ENCODE peak calls at places on chromosomes 6 and 20, in nine cellular contexts. I is sigmoid colon; Y is CD8-positive, alpha-beta memory T cell; C is cardiac muscle cell; Q is psoas muscle; X is stomach; Z is testis; V is bronchial epithelial cell; U is upper lobe of right lung. L is an unnamed sample. For H3K27me3 and H3K36me3, the result is how much of the 10 kb centered on the place peaks cover.

GRCh38 chr6:50795574-50795973 is 23.1 kb upstream of the TFAP2B start:
- DNase-seq in I (no peak), Y (no peak), C (no peak), Q (no peak), X (no peak), Z (no peak), V (no peak), U (no peak), L (no peak)

GRCh38 chr20:11556410-11556809 is 361.3 kb upstream of the BTBD3 start:
- DNase-seq in I (no peak), Y (no peak), C (no peak), Q (no peak), X (no peak), Z (no peak), V (no peak), U (no peak), L (no peak)

GRCh38 chr6:156016186-156016976 is 560.7 kb upstream of the NOX3 start:
- DNase-seq in I (no peak), Y (no peak), C (no peak), Q (no peak), X (no peak), Z (no peak), V (no peak), U (no peak), L (no peak)

GRCh38 chr6:26065952-26066380 is 21.3 kb upstream of the HFE start:
- DNase-seq in I (peak), Y (peak), C (peak), Q (no peak), X (peak), Z (peak), V (peak), U (peak), L (peak)

GRCh38 chr6:137115653-137116052 is 57.8 kb downstream of the IL22RA2 start:
- DNase-seq in I (no peak), Y (no peak), C (no peak), Q (no peak), X (no peak), Z (no peak), V (no peak), U (no peak), L (no peak)

GRCh38 chr20:49384437-49385434 is 97.7 kb downstream of the KCNB1 start:
- DNase-seq in I (peak), Y (peak), C (peak), Q (peak), X (peak), Z (peak), V (no peak), U (peak), L (peak)

GRCh38 chr6:10451828-10452509 is 37.1 kb upstream of the TFAP2A start:
- DNase-seq in I (no peak), Y (no peak), C (peak), Q (no peak), X (no peak), Z (peak), V (peak), U (peak), L (no peak)

GRCh38 chr6:144094731-144095133 is 641 bp downstream of the SF3B5 start:
- DNase-seq in I (no peak), Y (peak), C (no peak), Q (no peak), X (no peak), Z (no peak), V (no peak), U (no peak), L (peak)

GRCh38 chr6:125957845-125958244 is 1.3 kb downstream of the HINT3 start:
- DNase-seq in I (no peak), Y (no peak), C (peak), Q (no peak), X (no peak), Z (peak), V (peak), U (no peak), L (peak)

GRCh38 chr6:89411269-89412070 is 603 bp downstream of the RRAGD start:
- DNase-seq in I (peak), Y (peak), C (peak), Q (peak), X (peak), Z (peak), V (no peak), U (peak), L (peak)

GRCh38 chr6:97865612-97866011 is 582.6 kb upstream of the MMS22L start:
- DNase-seq in I (no peak), Y (no peak), C (no peak), Q (no peak), X (no peak), Z (no peak), V (peak), U (no peak), L (no peak)

GRCh38 chr6:31204751-31205145 is 34.3 kb upstream of the POU5F1 start:
- DNase-seq in I (no peak), Y (no peak), C (no peak), Q (no peak), X (no peak), Z (no peak), V (peak), U (no peak), L (no peak)

GRCh38 chr20:1905009-1905408 is 9.8 kb downstream of the SIRPA start:
- DNase-seq in I (no peak), Y (no peak), C (no peak), Q (no peak), X (no peak), Z (no peak), V (no peak), U (no peak), L (no peak)

GRCh38 chr6:148316308-148316707 is 26.3 kb upstream of the SASH1 start:
- DNase-seq in I (no peak), Y (no peak), C (no peak), Q (no peak), X (peak), Z (no peak), V (no peak), U (no peak), L (no peak)

GRCh38 chr6:133286765-133287164 is 45.6 kb downstream of the EYA4 start:
- DNase-seq in I (no peak), Y (no peak), C (peak), Q (no peak), X (no peak), Z (no peak), V (peak), U (no peak), L (peak)

GRCh38 chr6:43978473-43979360 is 148.5 kb downstream of the MRPL14 start:
- DNase-seq in I (no peak), Y (no peak), C (peak), Q (no peak), X (no peak), Z (no peak), V (peak), U (no peak), L (peak)

GRCh38 chr6:137968901-137969300 is 101.8 kb downstream of the TNFAIP3 start:
- DNase-seq in I (no peak), Y (no peak), C (peak), Q (no peak), X (no peak), Z (no peak), V (no peak), U (no peak), L (no peak)

GRCh38 chr6:131451330-131452195 is 121.5 kb upstream of the ARG1 start:
- DNase-seq in I (no peak), Y (no peak), C (no peak), Q (no peak), X (no peak), Z (no peak), V (peak), U (no peak), L (no peak)

GRCh38 chr6:36769161-36769675 is 70.0 kb downstream of the CPNE5 start:
- DNase-seq in I (no peak), Y (no peak), C (peak), Q (peak), X (no peak), Z (no peak), V (peak), U (no peak), L (no peak)

GRCh38 chr6:28816909-28817807 is 106.6 kb downstream of the TRIM27 start:
- DNase-seq in I (no peak), Y (no peak), C (peak), Q (no peak), X (no peak), Z (no peak), V (peak), U (no peak), L (peak)

GRCh38 chr20:11266571-11266970 is 592.8 kb upstream of the JAG1 start:
- DNase-seq in I (no peak), Y (no peak), C (no peak), Q (no peak), X (no peak), Z (no peak), V (peak), U (no peak), L (no peak)

GRCh38 chr6:31660998-31661866 is 654 bp upstream of the C6orf47 start:
- DNase-seq in I (no peak), Y (no peak), C (peak), Q (no peak), X (no peak), Z (no peak), V (peak), U (no peak), L (no peak)

GRCh38 chr20:53028337-53029007 is 56.3 kb downstream of the TSHZ2 start:
- DNase-seq in I (no peak), Y (no peak), C (no peak), Q (no peak), X (no peak), Z (no peak), V (peak), U (no peak), L (no peak)

GRCh38 chr6:56539503-56540105 is 103.1 kb downstream of the DST start:
- DNase-seq in I (no peak), Y (no peak), C (no peak), Q (no peak), X (no peak), Z (no peak), V (no peak), U (no peak), L (no peak)

GRCh38 chr6:26254666-26255176 is 110.3 kb upstream of the BTN3A2 start:
- DNase-seq in I (no peak), Y (no peak), C (no peak), Q (no peak), X (no peak), Z (no peak), V (no peak), U (no peak), L (no peak)

GRCh38 chr20:4341804-4342560 is 326.6 kb upstream of the RNF24 start:
- DNase-seq in I (no peak), Y (no peak), C (peak), Q (no peak), X (no peak), Z (no peak), V (peak), U (no peak), L (no peak)

GRCh38 chr20:36917943-36918342 is 33.6 kb downstream of the SAMHD1 start:
- DNase-seq in I (no peak), Y (no peak), C (no peak), Q (no peak), X (no peak), Z (no peak), V (no peak), U (no peak), L (no peak)

GRCh38 chr6:108699290-108700041 is 138.7 kb downstream of the FOXO3 start:
- DNase-seq in I (no peak), Y (no peak), C (peak), Q (peak), X (no peak), Z (no peak), V (no peak), U (no peak), L (peak)

GRCh38 chr6:135586388-135586787 is 88.8 kb upstream of the AHI1 start:
- DNase-seq in I (no peak), Y (no peak), C (no peak), Q (no peak), X (no peak), Z (no peak), V (peak), U (no peak), L (no peak)

GRCh38 chr6:41546475-41546865 is 289 bp downstream of the FOXP4 start:
- DNase-seq in I (no peak), Y (no peak), C (no peak), Q (no peak), X (no peak), Z (no peak), V (no peak), U (no peak), L (no peak)

GRCh38 chr20:48278961-48279481 is 493.7 kb upstream of the SULF2 start:
- DNase-seq in I (no peak), Y (no peak), C (peak), Q (no peak), X (no peak), Z (no peak), V (peak), U (no peak), L (no peak)

GRCh38 chr6:73579851-73580246 is 59.0 kb upstream of the EEF1A1 start:
- DNase-seq in I (no peak), Y (no peak), C (peak), Q (no peak), X (peak), Z (peak), V (peak), U (no peak), L (peak)
- H3K4me3 ChIP-seq in I (peak), Y (no peak), C (no peak), Q (peak), X (no peak), Z (no peak), V (no peak), U (peak), L (no peak)

GRCh38 chr6:169936355-169936975 is 185.0 kb downstream of the ERMARD start:
- DNase-seq in I (no peak), Y (no peak), C (no peak), Q (no peak), X (no peak), Z (no peak), V (no peak), U (no peak), L (peak)
- H3K27me3 ChIP-seq in I (under half), Y (under half), C (under half), Q (under half), X (under half), Z (under half), V (under half), U (under half), L (under half)

GRCh38 chr20:56389807-56390206 is 2.2 kb downstream of the AURKA start:
- DNase-seq in I (no peak), Y (no peak), C (no peak), Q (no peak), X (no peak), Z (no peak), V (no peak), U (no peak), L (no peak)
- H3K36me3 ChIP-seq in I (under half), Y (under half), C (under half), Q (under half), X (under half), Z (under half), V (under half), U (under half), L (under half)

GRCh38 chr6:42898891-42899361 is 16.9 kb upstream of the PTCRA start:
- DNase-seq in I (peak), Y (peak), C (peak), Q (no peak), X (peak), Z (peak), V (peak), U (no peak), L (peak)
- H3K4me3 ChIP-seq in I (no peak), Y (no peak), C (no peak), Q (peak), X (no peak), Z (no peak), V (no peak), U (no peak), L (no peak)

DNA sequence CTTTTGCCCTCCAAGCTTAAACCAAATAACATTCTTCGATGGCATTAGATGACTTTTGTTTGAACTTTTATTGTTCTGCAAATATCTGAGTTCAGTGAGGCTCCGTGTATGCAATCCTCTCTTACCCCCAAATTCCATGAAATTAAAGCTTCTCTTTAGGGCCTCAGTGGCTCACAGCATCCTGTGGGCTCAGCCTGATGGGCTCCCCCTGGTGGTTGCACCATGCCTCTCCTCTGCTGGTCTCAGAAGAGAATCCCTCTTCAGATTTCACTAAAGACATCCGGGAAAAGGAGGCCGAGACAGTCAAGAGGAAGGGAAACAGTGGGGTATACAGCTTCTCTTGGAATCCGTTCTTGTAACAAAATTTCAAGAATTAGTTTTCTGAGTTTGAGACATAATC is 331.6 kb upstream of the NT5E start:
- DNase-seq in I (no peak), Y (no peak), C (no peak), Q (no peak), X (no peak), Z (no peak), V (no peak), U (no peak), L (no peak)
- H3K27me3 ChIP-seq in I (under half), Y (under half), C (under half), Q (under half), X (under half), Z (under half), V (under half), U (under half), L (under half)

GRCh38 chr6:157134402-157135074 is 188.8 kb downstream of the TMEM242 start:
- DNase-seq in I (no peak), Y (no peak), C (no peak), Q (no peak), X (no peak), Z (no peak), V (no peak), U (no peak), L (no peak)
- H3K36me3 ChIP-seq in I (under half), Y (under half), C (under half), Q (under half), X (under half), Z (under half), V (under half), U (under half), L (under half)

DNA sequence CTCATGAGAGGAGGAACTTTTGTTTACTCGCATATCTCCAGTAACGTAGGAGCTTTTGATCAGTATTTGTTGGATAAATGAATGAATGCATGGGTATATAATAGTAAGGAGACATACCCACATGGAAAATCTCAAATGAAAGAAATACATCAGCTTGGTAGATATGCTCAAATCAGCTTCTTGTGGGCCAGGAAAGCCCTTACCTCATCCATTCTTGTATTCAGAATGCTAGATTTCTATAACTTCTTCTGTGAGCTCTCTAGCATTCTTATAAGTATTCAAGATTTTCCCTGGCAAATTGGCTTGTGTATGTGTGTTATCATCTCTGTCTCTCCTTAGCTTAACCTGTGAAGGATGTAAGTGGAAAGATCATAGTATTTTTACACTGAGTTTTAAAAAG is 100.8 kb downstream of the OR2B2 start:
- DNase-seq in I (no peak), Y (no peak), C (no peak), Q (no peak), X (no peak), Z (no peak), V (no peak), U (no peak), L (no peak)
- H3K4me3 ChIP-seq in I (no peak), Y (peak), C (peak), Q (no peak), X (no peak), Z (no peak), V (peak), U (no peak), L (peak)

DNA sequence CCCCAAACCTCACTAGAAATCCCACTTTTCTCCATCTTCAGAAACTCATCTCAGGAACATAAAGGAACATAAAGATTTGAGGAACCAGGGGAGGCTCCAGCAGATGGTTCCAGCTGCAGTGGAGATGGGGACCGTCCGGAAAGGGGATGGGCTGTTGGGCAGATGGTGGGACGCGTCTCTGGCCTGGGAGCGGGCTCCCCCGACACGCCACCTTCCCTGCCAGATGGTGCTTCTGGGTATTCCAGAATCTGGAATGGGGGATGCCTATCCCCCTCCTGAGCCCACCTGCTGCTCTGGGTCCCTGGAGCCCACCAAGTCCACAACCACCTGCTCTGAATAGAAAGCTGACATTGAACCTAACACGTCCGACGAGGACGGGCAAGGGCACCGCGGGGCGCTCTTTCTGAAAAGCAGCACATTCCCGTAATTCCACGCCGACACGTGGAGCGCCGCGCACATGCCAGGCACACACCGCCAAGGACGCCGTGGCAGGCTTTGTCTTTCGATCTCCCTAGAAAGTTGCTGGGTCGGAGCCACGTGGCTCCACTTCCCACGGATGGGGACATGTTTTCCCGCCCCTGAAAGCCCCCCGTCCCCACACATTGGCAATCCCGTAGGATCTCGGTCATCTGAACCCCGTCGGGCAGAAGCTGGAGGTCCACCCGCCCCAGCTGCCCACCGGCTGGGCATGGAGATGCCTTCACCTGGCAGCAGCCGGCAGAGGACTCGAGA is 27.3 kb downstream of the SLC2A4RG start:
- DNase-seq in I (no peak), Y (no peak), C (no peak), Q (no peak), X (no peak), Z (no peak), V (no peak), U (no peak), L (peak)
- H3K27me3 ChIP-seq in I (under half), Y (under half), C (under half), Q (under half), X (under half), Z (under half), V (under half), U (under half), L (under half)

GRCh38 chr6:63546236-63546635 is 26.0 kb upstream of the LOC128125822 start:
- DNase-seq in I (no peak), Y (no peak), C (no peak), Q (no peak), X (no peak), Z (no peak), V (no peak), U (no peak), L (no peak)

GRCh38 chr6:63543982-63544381 is 28.3 kb upstream of the LOC128125822 start:
- DNase-seq in I (no peak), Y (no peak), C (no peak), Q (no peak), X (no peak), Z (no peak), V (no peak), U (no peak), L (no peak)

GRCh38 chr6:63546697-63547096 is 25.6 kb upstream of the LOC128125822 start:
- DNase-seq in I (no peak), Y (no peak), C (no peak), Q (no peak), X (no peak), Z (no peak), V (no peak), U (no peak), L (no peak)

GRCh38 chr6:63553208-63553607 is 19.1 kb upstream of the LOC128125822 start:
- DNase-seq in I (no peak), Y (no peak), C (no peak), Q (no peak), X (no peak), Z (no peak), V (no peak), U (no peak), L (no peak)

GRCh38 chr6:63549076-63549475 is 23.2 kb upstream of the LOC128125822 start:
- DNase-seq in I (no peak), Y (no peak), C (no peak), Q (no peak), X (no peak), Z (no peak), V (no peak), U (no peak), L (no peak)
- H3K36me3 ChIP-seq in I (under half), Y (under half), C (under half), Q (under half), X (under half), Z (under half), V (under half), U (under half), L (under half)

DNA sequence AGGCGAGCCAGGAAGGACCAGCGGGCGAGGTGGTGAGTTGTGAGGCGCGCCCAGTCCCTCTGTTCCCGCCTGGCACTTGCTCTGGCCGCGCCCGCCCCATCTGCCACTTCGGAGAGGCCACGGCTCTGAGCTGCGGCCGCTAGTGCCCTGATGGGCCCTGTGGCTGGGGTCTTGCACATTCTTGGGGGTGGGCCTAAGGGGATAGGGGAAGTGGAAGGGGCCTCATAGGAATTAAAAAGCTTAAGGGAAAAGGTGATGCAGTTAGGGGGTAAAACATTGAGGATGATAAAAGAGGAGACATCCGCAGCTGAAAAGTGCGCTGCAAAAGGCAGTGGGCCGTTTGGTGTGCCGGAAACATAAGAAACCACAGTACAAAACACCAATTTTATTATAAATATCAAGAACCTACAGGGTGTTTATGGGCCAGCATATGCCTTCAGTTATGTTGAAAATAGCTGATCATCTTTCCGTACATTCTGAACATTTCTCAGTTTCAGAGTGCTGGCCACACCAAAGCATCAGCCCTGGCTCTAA is 1.1 kb upstream of the PSMB8 start:
- DNase-seq in I (no peak), Y (no peak), C (no peak), Q (no peak), X (no peak), Z (no peak), V (no peak), U (no peak), L (no peak)
- H3K4me3 ChIP-seq in I (peak), Y (peak), C (peak), Q (peak), X (peak), Z (peak), V (no peak), U (peak), L (no peak)